ENCODE peak calls at places on chromosomes 11 and 22, in ten cellular contexts. K is activated CD4-positive, alpha-beta T cell treated with anti-CD3 and anti-CD28 coated beads for 24 hours; G is neural crest cell; Y is GM18507; D is NCI-H1436; L is ovary; U is HS-27A; R is COR-L47; X is right cardiac atrium; F is Daoy. W is an unnamed sample.
A peak's percentile ranks its signal among the peaks of the same experiment; 100 is the strongest.

GRCh38 chr11:35029979-35030378 is 109.0 kb upstream of the CD44 start:
- DNase-seq in K (peak; percentile 23), G (no peak), Y (no peak), D (no peak), L (no peak), U (peak; percentile 59), R (no peak), X (no peak), F (peak; percentile 85), W (peak; percentile 63)

GRCh38 chr11:118912742-118913410 is 12.8 kb downstream of the BCL9L start:
- DNase-seq in K (no peak), G (no peak), Y (no peak), D (no peak), L (peak; percentile 44), U (no peak), R (no peak), X (no peak), F (peak; percentile 65), W (peak; percentile 78)

GRCh38 chr11:18641677-18642076 is 7.5 kb upstream of the SPTY2D1 start:
- DNase-seq in K (no peak), G (no peak), Y (no peak), D (no peak), L (no peak), U (no peak), R (no peak), X (no peak), F (no peak), W (no peak)

GRCh38 chr11:128814856-128815705 is 52.0 kb downstream of the KCNJ1 start:
- DNase-seq in K (no peak), G (peak; percentile 46), Y (no peak), D (peak; percentile 3), L (peak; percentile 34), U (no peak), R (no peak), X (peak; percentile 81), F (peak; percentile 41), W (peak; percentile 31)

GRCh38 chr11:1879342-1879940 is 12.3 kb downstream of the PRR33 start:
- DNase-seq in K (no peak), G (no peak), Y (no peak), D (no peak), L (no peak), U (no peak), R (no peak), X (peak; percentile 11), F (no peak), W (no peak)

GRCh38 chr11:94151903-94152677 is 23.4 kb downstream of the PANX1 start:
- DNase-seq in K (no peak), G (no peak), Y (no peak), D (no peak), L (no peak), U (no peak), R (no peak), X (peak; percentile 45), F (peak; percentile 87), W (peak; percentile 92)

GRCh38 chr11:27563201-27563600 is 56.6 kb upstream of the LIN7C start:
- DNase-seq in K (no peak), G (no peak), Y (no peak), D (no peak), L (no peak), U (peak; percentile 36), R (no peak), X (no peak), F (peak; percentile 26), W (peak; percentile 44)

GRCh38 chr11:94968334-94968958 is 4.9 kb downstream of the CWC15 start:
- DNase-seq in K (no peak), G (no peak), Y (no peak), D (no peak), L (no peak), U (no peak), R (no peak), X (no peak), F (no peak), W (peak; percentile 33)

GRCh38 chr11:225734-226453 is 10.2 kb downstream of the SIRT3 start:
- DNase-seq in K (no peak), G (no peak), Y (no peak), D (no peak), L (no peak), U (no peak), R (no peak), X (no peak), F (peak; percentile 82), W (no peak)

GRCh38 chr22:35752172-35752832 is 34.6 kb downstream of the APOL5 start:
- DNase-seq in K (no peak), G (no peak), Y (no peak), D (no peak), L (no peak), U (no peak), R (no peak), X (no peak), F (no peak), W (no peak)

W was measured in kidney tubule cell.